ENCODE peak calls at places on chromosomes 11 and 22, in five cellular contexts. X is IMR-90, C is endothelial cell of umbilical vein, I is NB4, G is body of pancreas. P is an unnamed sample.

GRCh38 chr22:37310815-37311595 is 28.7 kb downstream of the CYTH4 start:
- DNase-seq in X (no peak), C (no peak), I (no peak), G (no peak), P (no peak)

GRCh38 chr11:78737891-78738290 is 163.2 kb upstream of the NARS2 start:
- DNase-seq in X (peak), C (no peak), I (no peak), G (no peak), P (no peak)

GRCh38 chr11:11982975-11983374 is 25.5 kb downstream of the DKK3 start:
- DNase-seq in X (peak), C (no peak), I (no peak), G (no peak), P (no peak)

GRCh38 chr22:22951035-22951434 is 63.4 kb downstream of the IGLL5 start:
- DNase-seq in X (no peak), C (no peak), I (no peak), G (no peak), P (no peak)

GRCh38 chr11:114195981-114196731 is 100.0 kb upstream of the NNMT start:
- DNase-seq in X (no peak), C (no peak), I (peak), G (no peak), P (no peak)

GRCh38 chr11:40328890-40329617 is 1130.4 kb downstream of the LRRC4C start:
- DNase-seq in X (peak), C (peak), I (peak), G (peak), P (peak)

GRCh38 chr11:9574806-9575530 is 1.5 kb downstream of the WEE1 start:
- DNase-seq in X (peak), C (peak), I (peak), G (peak), P (peak)

GRCh38 chr22:24189249-24190158 is 8.2 kb downstream of the SUSD2 start:
- DNase-seq in X (peak), C (peak), I (peak), G (peak), P (peak)

GRCh38 chr11:70468256-70469230 is 70.2 kb downstream of the CTTN start:
- DNase-seq in X (no peak), C (no peak), I (no peak), G (no peak), P (no peak)

GRCh38 chr11:130490682-130491449 is 42.4 kb downstream of the ADAMTS15 start:
- DNase-seq in X (no peak), C (no peak), I (no peak), G (no peak), P (no peak)

GRCh38 chr11:120750647-120751419 is 239.3 kb downstream of the GRIK4 start:
- DNase-seq in X (no peak), C (no peak), I (peak), G (no peak), P (no peak)

GRCh38 chr11:91158901-91159537 is 936.2 kb upstream of the CHORDC1 start:
- DNase-seq in X (peak), C (peak), I (no peak), G (no peak), P (no peak)

GRCh38 chr11:128502736-128503135 is 84.6 kb downstream of the ETS1 start:
- DNase-seq in X (peak), C (peak), I (no peak), G (no peak), P (no peak)

GRCh38 chr11:64745523-64746328 is 1.8 kb upstream of the RASGRP2 start:
- DNase-seq in X (peak), C (peak), I (peak), G (no peak), P (peak)

GRCh38 chr11:112822478-112823274 is 138.5 kb upstream of the NCAM1 start:
- DNase-seq in X (no peak), C (no peak), I (no peak), G (no peak), P (no peak)

GRCh38 chr22:47192651-47193437 is 430.4 kb downstream of the TBC1D22A start:
- DNase-seq in X (no peak), C (no peak), I (peak), G (peak), P (peak)

GRCh38 chr11:947744-948143 is 22.1 kb downstream of the AP2A2 start:
- DNase-seq in X (no peak), C (no peak), I (no peak), G (no peak), P (no peak)

GRCh38 chr11:954392-955144 is 28.9 kb downstream of the AP2A2 start:
- DNase-seq in X (no peak), C (no peak), I (peak), G (no peak), P (no peak)

GRCh38 chr11:953513-953912 is 27.8 kb downstream of the AP2A2 start:
- DNase-seq in X (no peak), C (no peak), I (no peak), G (no peak), P (no peak)

GRCh38 chr11:952406-953385 is 27.0 kb downstream of the AP2A2 start:
- DNase-seq in X (peak), C (no peak), I (no peak), G (peak), P (no peak)

DNA sequence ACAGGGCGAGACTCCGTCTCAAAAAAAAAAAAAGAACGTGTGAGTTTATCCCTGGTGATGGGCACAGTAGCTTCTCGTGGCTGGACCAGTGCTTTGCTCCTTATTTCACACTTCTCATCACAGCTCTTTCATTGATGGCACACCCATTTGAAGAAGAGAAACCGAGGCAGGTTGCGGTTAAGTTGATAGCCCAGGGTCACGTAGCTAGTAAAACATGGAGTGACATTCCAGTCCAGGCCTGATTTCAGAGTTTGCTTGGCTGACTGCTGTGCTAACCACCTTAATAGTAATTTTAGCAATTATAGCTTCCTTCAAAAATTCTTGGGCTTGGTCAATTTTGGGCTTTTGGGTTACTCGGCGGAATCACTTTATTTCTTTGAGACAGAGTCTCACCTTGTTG is 25.8 kb downstream of the AP2A2 start:
- DNase-seq in X (no peak), C (no peak), I (no peak), G (no peak), P (no peak)
- TF ChIP-seq POLR2A in X (no peak), C (no peak), I (no peak), G (no peak), P (no peak)

GRCh38 chr11:236774-237767 is at the start of gene PSMD13:
- DNase-seq in X (peak), C (peak), I (peak), G (peak), P (peak)
- TF ChIP-seq POLR2A in X (peak), C (peak), I (peak), G (peak), P (peak)

GRCh38 chr11:86524603-86525352 is 147.6 kb downstream of the ME3 start:
- DNase-seq in X (peak), C (peak), I (no peak), G (no peak), P (no peak)
- TF ChIP-seq POLR2A in X (no peak), C (no peak), I (no peak), G (no peak), P (no peak)

DNA sequence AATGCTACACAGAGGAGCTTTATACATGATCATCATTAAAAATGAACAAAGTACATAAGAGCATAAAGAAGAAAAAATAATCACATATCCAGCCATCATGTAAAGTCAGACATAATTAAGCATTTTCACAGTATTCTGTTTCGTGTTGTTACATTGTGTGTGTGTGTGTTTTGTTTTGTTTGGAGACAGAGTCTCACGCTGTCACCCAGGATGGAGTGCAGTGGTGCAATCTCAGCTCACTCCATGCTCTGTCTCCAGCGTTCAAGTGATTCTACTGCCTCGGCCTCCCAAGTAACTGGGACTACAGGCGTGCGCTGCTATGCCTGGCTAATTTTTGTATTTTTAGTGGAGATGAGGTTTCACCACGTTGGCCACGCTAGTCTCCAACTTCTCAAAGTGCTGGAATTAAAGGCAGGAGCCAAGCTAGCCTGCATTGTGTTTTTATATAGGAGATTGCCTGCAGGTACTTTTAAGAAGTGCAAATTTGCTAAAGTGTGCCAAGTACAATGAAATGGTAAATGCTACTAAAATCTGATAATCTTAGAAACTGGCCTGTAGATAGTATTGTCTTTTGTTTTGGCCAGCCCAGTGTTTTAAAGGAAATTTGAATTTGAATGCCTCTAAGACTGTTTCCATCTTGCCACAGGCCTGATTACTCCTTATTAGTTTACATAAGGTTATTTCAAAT is 7.8 kb downstream of the CTSC start:
- DNase-seq in X (no peak), C (no peak), I (no peak), G (no peak), P (no peak)
- TF ChIP-seq POLR2A in X (no peak), C (no peak), I (no peak), G (no peak), P (no peak)

DNA sequence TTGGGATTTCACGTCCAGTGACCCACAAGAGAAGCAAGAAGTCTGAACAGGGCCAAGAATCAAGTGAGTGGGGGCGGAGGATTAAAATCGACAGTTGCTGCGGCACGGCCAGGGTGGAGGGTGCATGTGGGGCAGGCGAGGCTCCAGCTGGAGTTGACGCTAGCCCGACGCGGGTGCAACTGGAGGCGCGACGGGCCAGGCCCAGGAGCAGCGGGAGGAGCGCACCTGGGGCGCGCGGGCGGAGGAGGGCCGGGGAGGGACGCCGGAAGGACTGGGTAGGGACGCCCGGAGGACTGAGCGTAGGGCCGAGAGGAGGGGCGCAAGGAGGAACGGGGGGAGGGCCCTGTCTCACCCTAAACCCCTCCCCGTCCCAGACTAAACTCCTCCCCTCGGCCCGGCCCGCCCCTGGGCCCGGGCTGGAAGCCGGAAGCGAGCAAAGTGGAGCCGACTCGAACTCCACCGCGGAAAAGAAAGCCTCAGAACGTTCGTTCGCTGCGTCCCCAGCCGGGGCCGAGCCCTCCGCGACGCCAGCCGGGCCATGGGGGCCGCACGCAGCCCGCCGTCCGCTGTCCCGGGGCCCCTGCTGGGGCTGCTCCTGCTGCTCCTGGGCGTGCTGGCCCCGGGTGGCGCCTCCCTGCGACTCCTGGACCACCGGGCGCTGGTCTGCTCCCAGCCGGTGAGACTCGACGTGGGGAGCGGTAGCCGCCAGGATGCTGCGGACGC is at the start of gene IL17RA:
- DNase-seq in X (peak), C (peak), I (peak), G (peak), P (peak)
- TF ChIP-seq POLR2A in X (peak), C (peak), I (peak), G (peak), P (peak)

P was measured in H54.